ENCODE peak calls at places on chromosome 10, in six cellular contexts. K is mesothelial cell of epicardium; J is cardiac muscle cell; S is spleen; F is activated T-helper 1 cell treated with anti-CD3 and anti-CD28 coated beads, Interleukin-2, amount 50 U/mL, for 16 hours; B is activated naive CD4-positive, alpha-beta T cell treated with anti-CD3 and anti-CD28 coated beads, Interleukin-2, amount 50 U/mL, for 72 hours. T is an unnamed sample.

GRCh38 chr10:31101123-31101522 is 69.5 kb upstream of the ZNF438 start:
- DNase-seq in K (no peak), J (no peak), S (no peak), F (no peak), B (peak), T (no peak)

GRCh38 chr10:58302259-58302658 is 32.5 kb upstream of the UBE2D1 start:
- DNase-seq in K (no peak), J (no peak), S (no peak), F (no peak), B (no peak), T (no peak)

GRCh38 chr10:70668454-70668970 is 3.8 kb upstream of the ADAMTS14 start:
- DNase-seq in K (no peak), J (no peak), S (peak), F (no peak), B (no peak), T (no peak)

GRCh38 chr10:114334301-114334700 is 70.0 kb downstream of the AFAP1L2 start:
- DNase-seq in K (no peak), J (no peak), S (peak), F (no peak), B (no peak), T (no peak)

GRCh38 chr10:124535731-124536495 is 74.3 kb downstream of the LHPP start:
- DNase-seq in K (no peak), J (no peak), S (no peak), F (no peak), B (no peak), T (no peak)

GRCh38 chr10:97069576-97070362 is 116.0 kb downstream of the SLIT1 start:
- DNase-seq in K (no peak), J (no peak), S (no peak), F (no peak), B (no peak), T (no peak)

GRCh38 chr10:33955676-33956075 is 621.2 kb upstream of the NRP1 start:
- DNase-seq in K (no peak), J (no peak), S (no peak), F (no peak), B (no peak), T (no peak)

GRCh38 chr10:12875100-12875499 is 126.4 kb downstream of the CCDC3 start:
- DNase-seq in K (no peak), J (no peak), S (no peak), F (no peak), B (no peak), T (no peak)

GRCh38 chr10:132113206-132113605 is 47.5 kb downstream of the JAKMIP3 start:
- DNase-seq in K (peak), J (no peak), S (peak), F (no peak), B (no peak), T (no peak)

GRCh38 chr10:73576178-73576889 is 14.8 kb downstream of the USP54 start:
- DNase-seq in K (no peak), J (no peak), S (no peak), F (no peak), B (no peak), T (no peak)

GRCh38 chr10:75037171-75038153 is 74.0 kb upstream of the SAMD8 start:
- DNase-seq in K (no peak), J (no peak), S (no peak), F (no peak), B (no peak), T (no peak)

GRCh38 chr10:132899054-132899750 is 43.2 kb downstream of the CFAP46 start:
- DNase-seq in K (no peak), J (no peak), S (peak), F (no peak), B (no peak), T (no peak)

GRCh38 chr10:22379059-22379458 is 33.8 kb downstream of the SPAG6 start:
- DNase-seq in K (no peak), J (no peak), S (no peak), F (no peak), B (no peak), T (no peak)

GRCh38 chr10:92573091-92573797 is 649 bp downstream of the IDE start:
- DNase-seq in K (no peak), J (peak), S (peak), F (peak), B (no peak), T (peak)

GRCh38 chr10:75234683-75235374 is 928 bp downstream of the COMTD1 start:
- DNase-seq in K (peak), J (peak), S (peak), F (no peak), B (peak), T (peak)

GRCh38 chr10:17026686-17027485 is 102.7 kb downstream of the CUBN start:
- DNase-seq in K (no peak), J (no peak), S (no peak), F (peak), B (peak), T (no peak)

GRCh38 chr10:33963656-33964175 is 629.2 kb upstream of the NRP1 start:
- DNase-seq in K (no peak), J (no peak), S (no peak), F (no peak), B (no peak), T (no peak)

GRCh38 chr10:4678951-4679671 is 146.9 kb upstream of the AKR1E2 start:
- DNase-seq in K (no peak), J (no peak), S (no peak), F (no peak), B (no peak), T (no peak)

GRCh38 chr10:104256335-104257080 is 1.8 kb downstream of the GSTO1 start:
- DNase-seq in K (no peak), J (no peak), S (no peak), F (no peak), B (no peak), T (no peak)

GRCh38 chr10:43255644-43256431 is 11.0 kb downstream of the RASGEF1A start:
- DNase-seq in K (no peak), J (peak), S (peak), F (no peak), B (peak), T (no peak)

GRCh38 chr10:74855027-74855426 is 28.6 kb downstream of the KAT6B start:
- DNase-seq in K (no peak), J (peak), S (no peak), F (no peak), B (no peak), T (no peak)

GRCh38 chr10:93030409-93030808 is 30.2 kb upstream of the CYP26C1 start:
- DNase-seq in K (no peak), J (no peak), S (no peak), F (no peak), B (no peak), T (no peak)

GRCh38 chr10:46091080-46091833 is 45.2 kb upstream of the MSMB start:
- DNase-seq in K (no peak), J (no peak), S (peak), F (no peak), B (no peak), T (no peak)

GRCh38 chr10:124420254-124420653 is 1.5 kb upstream of the OAT start:
- DNase-seq in K (no peak), J (no peak), S (peak), F (no peak), B (no peak), T (no peak)

GRCh38 chr10:16470747-16471146 is 33.9 kb downstream of the PTER start:
- DNase-seq in K (no peak), J (no peak), S (no peak), F (no peak), B (no peak), T (no peak)

GRCh38 chr10:71963756-71964668 is at the start of gene CHST3:
- DNase-seq in K (peak), J (peak), S (no peak), F (no peak), B (no peak), T (peak)

GRCh38 chr10:114703377-114704125 is 45.5 kb upstream of the ABLIM1 start:
- DNase-seq in K (no peak), J (peak), S (no peak), F (no peak), B (no peak), T (no peak)